ENCODE peak calls at places on chromosome 18, in seven cellular contexts. One of them, this sample, is unnamed.

GRCh38 chr18:77110400-77110799 is 22.2 kb downstream of the MBP start:
- DNase-seq in GM12865: no peak
- DNase-seq in nephron progenitor cell: no peak
- DNase-seq in lower lobe of right lung: no peak
- DNase-seq in spleen: no peak
- DNase-seq in fibroblast of pulmonary artery: no peak
- DNase-seq in left lung: peak
- DNase-seq in this sample: no peak

GRCh38 chr18:25164837-25165791 is 186.9 kb downstream of the ZNF521 start:
- DNase-seq in GM12865: peak
- DNase-seq in nephron progenitor cell: peak
- DNase-seq in lower lobe of right lung: no peak
- DNase-seq in spleen: no peak
- DNase-seq in fibroblast of pulmonary artery: peak
- DNase-seq in left lung: no peak
- DNase-seq in this sample: no peak

GRCh38 chr18:77151791-77152517 is 19.4 kb upstream of the MBP start:
- DNase-seq in GM12865: no peak
- DNase-seq in nephron progenitor cell: no peak
- DNase-seq in lower lobe of right lung: no peak
- DNase-seq in spleen: no peak
- DNase-seq in fibroblast of pulmonary artery: no peak
- DNase-seq in left lung: no peak
- DNase-seq in this sample: peak

GRCh38 chr18:70337139-70337972 is 48.5 kb downstream of the SOCS6 start:
- DNase-seq in GM12865: peak
- DNase-seq in nephron progenitor cell: no peak
- DNase-seq in lower lobe of right lung: no peak
- DNase-seq in spleen: no peak
- DNase-seq in fibroblast of pulmonary artery: peak
- DNase-seq in left lung: peak
- DNase-seq in this sample: no peak

GRCh38 chr18:42261731-42262130 is 306.7 kb downstream of the PIK3C3 start:
- DNase-seq in GM12865: no peak
- DNase-seq in nephron progenitor cell: no peak
- DNase-seq in lower lobe of right lung: no peak
- DNase-seq in spleen: no peak
- DNase-seq in fibroblast of pulmonary artery: no peak
- DNase-seq in left lung: no peak
- DNase-seq in this sample: no peak

GRCh38 chr18:8505036-8505435 is 104.2 kb upstream of the RAB12 start:
- DNase-seq in GM12865: no peak
- DNase-seq in nephron progenitor cell: no peak
- DNase-seq in lower lobe of right lung: no peak
- DNase-seq in spleen: no peak
- DNase-seq in fibroblast of pulmonary artery: no peak
- DNase-seq in left lung: no peak
- DNase-seq in this sample: no peak

GRCh38 chr18:56199580-56200320 is 438.6 kb downstream of the TXNL1 start:
- DNase-seq in GM12865: no peak
- DNase-seq in nephron progenitor cell: no peak
- DNase-seq in lower lobe of right lung: no peak
- DNase-seq in spleen: no peak
- DNase-seq in fibroblast of pulmonary artery: peak
- DNase-seq in left lung: no peak
- DNase-seq in this sample: no peak

GRCh38 chr18:34999734-35000397 is 41.3 kb upstream of the MAPRE2 start:
- DNase-seq in GM12865: no peak
- DNase-seq in nephron progenitor cell: peak
- DNase-seq in lower lobe of right lung: no peak
- DNase-seq in spleen: no peak
- DNase-seq in fibroblast of pulmonary artery: no peak
- DNase-seq in left lung: no peak
- DNase-seq in this sample: no peak

GRCh38 chr18:54119524-54120019 is 104.9 kb downstream of the MBD2 start:
- DNase-seq in GM12865: peak
- DNase-seq in nephron progenitor cell: peak
- DNase-seq in lower lobe of right lung: no peak
- DNase-seq in spleen: no peak
- DNase-seq in fibroblast of pulmonary artery: peak
- DNase-seq in left lung: no peak
- DNase-seq in this sample: no peak

GRCh38 chr18:74234326-74235171 is 57.2 kb downstream of the CYB5A start:
- DNase-seq in GM12865: no peak
- DNase-seq in nephron progenitor cell: no peak
- DNase-seq in lower lobe of right lung: no peak
- DNase-seq in spleen: no peak
- DNase-seq in fibroblast of pulmonary artery: peak
- DNase-seq in left lung: no peak
- DNase-seq in this sample: no peak

GRCh38 chr18:79763407-79763806 is 34.3 kb upstream of the KCNG2 start:
- DNase-seq in GM12865: no peak
- DNase-seq in nephron progenitor cell: no peak
- DNase-seq in lower lobe of right lung: no peak
- DNase-seq in spleen: peak
- DNase-seq in fibroblast of pulmonary artery: no peak
- DNase-seq in left lung: no peak
- DNase-seq in this sample: peak

GRCh38 chr18:36211612-36212065 is 24.3 kb downstream of the MOCOS start:
- DNase-seq in GM12865: peak
- DNase-seq in nephron progenitor cell: no peak
- DNase-seq in lower lobe of right lung: no peak
- DNase-seq in spleen: peak
- DNase-seq in fibroblast of pulmonary artery: peak
- DNase-seq in left lung: no peak
- DNase-seq in this sample: no peak

GRCh38 chr18:23105030-23105429 is 30.3 kb upstream of the CABLES1 start:
- DNase-seq in GM12865: no peak
- DNase-seq in nephron progenitor cell: no peak
- DNase-seq in lower lobe of right lung: no peak
- DNase-seq in spleen: no peak
- DNase-seq in fibroblast of pulmonary artery: no peak
- DNase-seq in left lung: no peak
- DNase-seq in this sample: no peak

GRCh38 chr18:27901424-27902226 is 275.3 kb downstream of the CDH2 start:
- DNase-seq in GM12865: no peak
- DNase-seq in nephron progenitor cell: no peak
- DNase-seq in lower lobe of right lung: no peak
- DNase-seq in spleen: no peak
- DNase-seq in fibroblast of pulmonary artery: no peak
- DNase-seq in left lung: no peak
- DNase-seq in this sample: no peak

GRCh38 chr18:9824862-9825479 is 60.8 kb upstream of the TXNDC2 start:
- DNase-seq in GM12865: no peak
- DNase-seq in nephron progenitor cell: no peak
- DNase-seq in lower lobe of right lung: no peak
- DNase-seq in spleen: no peak
- DNase-seq in fibroblast of pulmonary artery: no peak
- DNase-seq in left lung: no peak
- DNase-seq in this sample: no peak

GRCh38 chr18:22831441-22831904 is 101.7 kb upstream of the RBBP8 start:
- DNase-seq in GM12865: peak
- DNase-seq in nephron progenitor cell: no peak
- DNase-seq in lower lobe of right lung: no peak
- DNase-seq in spleen: no peak
- DNase-seq in fibroblast of pulmonary artery: peak
- DNase-seq in left lung: no peak
- DNase-seq in this sample: no peak

GRCh38 chr18:29147944-29148343 is 971.0 kb upstream of the CDH2 start:
- DNase-seq in GM12865: no peak
- DNase-seq in nephron progenitor cell: no peak
- DNase-seq in lower lobe of right lung: no peak
- DNase-seq in spleen: no peak
- DNase-seq in fibroblast of pulmonary artery: peak
- DNase-seq in left lung: no peak
- DNase-seq in this sample: no peak

GRCh38 chr18:24544141-24544498 is 83.7 kb downstream of the HRH4 start:
- DNase-seq in GM12865: peak
- DNase-seq in nephron progenitor cell: peak
- DNase-seq in lower lobe of right lung: no peak
- DNase-seq in spleen: no peak
- DNase-seq in fibroblast of pulmonary artery: peak
- DNase-seq in left lung: no peak
- DNase-seq in this sample: no peak

GRCh38 chr18:45639424-45639823 is 24.1 kb downstream of the SLC14A2 start:
- DNase-seq in GM12865: no peak
- DNase-seq in nephron progenitor cell: no peak
- DNase-seq in lower lobe of right lung: no peak
- DNase-seq in spleen: no peak
- DNase-seq in fibroblast of pulmonary artery: no peak
- DNase-seq in left lung: no peak
- DNase-seq in this sample: no peak

GRCh38 chr18:78891185-78891762 is 88.3 kb upstream of the SALL3 start:
- DNase-seq in GM12865: no peak
- DNase-seq in nephron progenitor cell: no peak
- DNase-seq in lower lobe of right lung: no peak
- DNase-seq in spleen: peak
- DNase-seq in fibroblast of pulmonary artery: no peak
- DNase-seq in left lung: no peak
- DNase-seq in this sample: no peak

GRCh38 chr18:61893304-61893970 is 630 bp upstream of the RNF152 start:
- DNase-seq in GM12865: peak
- DNase-seq in nephron progenitor cell: peak
- DNase-seq in lower lobe of right lung: peak
- DNase-seq in spleen: no peak
- DNase-seq in fibroblast of pulmonary artery: peak
- DNase-seq in left lung: peak
- DNase-seq in this sample: peak

GRCh38 chr18:31701752-31702151 is 17.4 kb upstream of the B4GALT6 start:
- DNase-seq in GM12865: no peak
- DNase-seq in nephron progenitor cell: no peak
- DNase-seq in lower lobe of right lung: no peak
- DNase-seq in spleen: no peak
- DNase-seq in fibroblast of pulmonary artery: no peak
- DNase-seq in left lung: no peak
- DNase-seq in this sample: no peak

GRCh38 chr18:78977627-78978271 is 1.9 kb upstream of the SALL3 start:
- DNase-seq in GM12865: no peak
- DNase-seq in nephron progenitor cell: peak
- DNase-seq in lower lobe of right lung: no peak
- DNase-seq in spleen: no peak
- DNase-seq in fibroblast of pulmonary artery: no peak
- DNase-seq in left lung: no peak
- DNase-seq in this sample: no peak

GRCh38 chr18:63316612-63317555 is 2.7 kb downstream of the BCL2 start:
- DNase-seq in GM12865: peak
- DNase-seq in nephron progenitor cell: no peak
- DNase-seq in lower lobe of right lung: no peak
- DNase-seq in spleen: no peak
- DNase-seq in fibroblast of pulmonary artery: no peak
- DNase-seq in left lung: no peak
- DNase-seq in this sample: no peak

GRCh38 chr18:63314991-63315662 is 4.4 kb downstream of the BCL2 start:
- DNase-seq in GM12865: no peak
- DNase-seq in nephron progenitor cell: no peak
- DNase-seq in lower lobe of right lung: no peak
- DNase-seq in spleen: no peak
- DNase-seq in fibroblast of pulmonary artery: no peak
- DNase-seq in left lung: no peak
- DNase-seq in this sample: no peak

GRCh38 chr18:63317556-63317946 is 2.0 kb downstream of the BCL2 start:
- DNase-seq in GM12865: peak
- DNase-seq in nephron progenitor cell: no peak
- DNase-seq in lower lobe of right lung: no peak
- DNase-seq in spleen: no peak
- DNase-seq in fibroblast of pulmonary artery: no peak
- DNase-seq in left lung: no peak
- DNase-seq in this sample: no peak

GRCh38 chr18:63314062-63314790 is 5.3 kb downstream of the BCL2 start:
- DNase-seq in GM12865: no peak
- DNase-seq in nephron progenitor cell: no peak
- DNase-seq in lower lobe of right lung: no peak
- DNase-seq in spleen: no peak
- DNase-seq in fibroblast of pulmonary artery: no peak
- DNase-seq in left lung: no peak
- DNase-seq in this sample: no peak

DNA sequence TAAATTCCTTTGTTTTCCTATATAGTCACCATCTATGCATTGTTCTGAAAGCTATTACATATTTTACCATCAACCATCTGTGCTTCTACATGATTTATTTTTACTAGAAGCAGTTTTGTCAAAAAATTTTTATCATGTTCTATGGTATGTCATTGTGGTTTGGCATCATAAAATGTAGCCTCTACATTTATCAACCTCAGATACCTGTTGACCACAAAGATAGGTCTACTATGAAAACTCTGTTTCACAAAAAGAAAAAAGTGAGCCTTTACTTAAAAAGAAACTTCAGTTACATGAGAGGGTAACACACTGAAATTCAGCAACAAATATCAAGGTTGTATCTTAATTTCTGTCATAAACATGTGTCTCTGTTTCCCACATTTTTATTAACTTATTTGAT is 3.7 kb downstream of the BCL2 start:
- DNase-seq in GM12865: peak
- DNase-seq in nephron progenitor cell: no peak
- DNase-seq in lower lobe of right lung: no peak
- DNase-seq in spleen: no peak
- DNase-seq in fibroblast of pulmonary artery: no peak
- DNase-seq in left lung: no peak
- DNase-seq in this sample: no peak
- TF ChIP-seq CTCF in GM12865: no peak
- TF ChIP-seq CTCF in nephron progenitor cell: no peak
- TF ChIP-seq CTCF in lower lobe of right lung: no peak
- TF ChIP-seq CTCF in spleen: no peak
- TF ChIP-seq CTCF in fibroblast of pulmonary artery: no peak
- TF ChIP-seq CTCF in left lung: no peak
- TF ChIP-seq CTCF in this sample: no peak

GRCh38 chr18:6732952-6733351 is 3.4 kb downstream of the ARHGAP28 start:
- DNase-seq in GM12865: no peak
- DNase-seq in nephron progenitor cell: no peak
- DNase-seq in lower lobe of right lung: no peak
- DNase-seq in spleen: no peak
- DNase-seq in fibroblast of pulmonary artery: no peak
- DNase-seq in left lung: no peak
- DNase-seq in this sample: no peak
- TF ChIP-seq CTCF in GM12865: no peak
- TF ChIP-seq CTCF in nephron progenitor cell: no peak
- TF ChIP-seq CTCF in lower lobe of right lung: no peak
- TF ChIP-seq CTCF in spleen: no peak
- TF ChIP-seq CTCF in fibroblast of pulmonary artery: peak
- TF ChIP-seq CTCF in left lung: no peak
- TF ChIP-seq CTCF in this sample: no peak

GRCh38 chr18:37375181-37375580 is 190.4 kb downstream of the CELF4 start:
- DNase-seq in GM12865: no peak
- DNase-seq in nephron progenitor cell: no peak
- DNase-seq in lower lobe of right lung: no peak
- DNase-seq in spleen: no peak
- DNase-seq in fibroblast of pulmonary artery: no peak
- DNase-seq in left lung: no peak
- DNase-seq in this sample: no peak
- TF ChIP-seq CTCF in GM12865: no peak
- TF ChIP-seq CTCF in nephron progenitor cell: no peak
- TF ChIP-seq CTCF in lower lobe of right lung: no peak
- TF ChIP-seq CTCF in spleen: no peak
- TF ChIP-seq CTCF in fibroblast of pulmonary artery: no peak
- TF ChIP-seq CTCF in left lung: no peak
- TF ChIP-seq CTCF in this sample: no peak

DNA sequence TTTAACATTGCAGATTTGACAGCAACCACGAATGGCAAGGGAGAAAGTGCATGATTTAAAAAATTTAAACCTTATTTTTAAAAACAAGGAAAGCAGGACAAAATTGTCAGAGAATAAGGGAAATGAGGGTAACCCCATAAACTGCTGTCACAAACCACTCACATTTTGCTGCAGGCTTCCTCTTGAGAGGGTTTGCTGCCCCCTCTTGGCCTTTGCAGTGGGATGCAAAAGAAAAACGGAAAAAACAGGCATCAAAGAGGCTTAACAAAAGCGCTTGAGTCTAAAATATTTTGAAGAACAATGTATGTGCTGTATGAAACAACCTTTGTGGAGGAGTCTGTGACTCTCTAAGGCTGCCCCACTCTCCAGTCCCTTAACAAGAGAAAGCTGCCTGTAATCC is 91.6 kb downstream of the TMX3 start:
- DNase-seq in GM12865: peak
- DNase-seq in nephron progenitor cell: peak
- DNase-seq in lower lobe of right lung: no peak
- DNase-seq in spleen: no peak
- DNase-seq in fibroblast of pulmonary artery: peak
- DNase-seq in left lung: no peak
- DNase-seq in this sample: no peak
- TF ChIP-seq CTCF in GM12865: peak
- TF ChIP-seq CTCF in nephron progenitor cell: peak
- TF ChIP-seq CTCF in lower lobe of right lung: peak
- TF ChIP-seq CTCF in spleen: peak
- TF ChIP-seq CTCF in fibroblast of pulmonary artery: peak
- TF ChIP-seq CTCF in left lung: peak
- TF ChIP-seq CTCF in this sample: peak